ENCODE peak calls at places on chromosomes 1 and 21, in four cellular contexts. F is mesenchymal stem cell, A is mesendoderm, S is IMR-90. B is an unnamed sample.

GRCh38 chr1:37940299-37940947 is 6.4 kb downstream of the INPP5B start:
- DNase-seq in F (no peak), A (no peak), S (no peak), B (no peak)

GRCh38 chr1:175823401-175823800 is 80.0 kb upstream of the TNR start:
- DNase-seq in F (peak; percentile 13), A (no peak), S (no peak), B (no peak)

GRCh38 chr1:37537378-37537777 is 16.7 kb downstream of the SNIP1 start:
- DNase-seq in F (peak; percentile 72), A (no peak), S (peak; percentile 83), B (no peak)

GRCh38 chr1:193971595-193971994 is 785.2 kb upstream of the B3GALT2 start:
- DNase-seq in F (peak; percentile 46), A (no peak), S (peak; percentile 61), B (no peak)

GRCh38 chr1:211637066-211637465 is 38.4 kb downstream of the NEK2 start:
- DNase-seq in F (no peak), A (no peak), S (no peak), B (no peak)

GRCh38 chr1:218374972-218375371 is 29.8 kb downstream of the TGFB2 start:
- DNase-seq in F (peak; percentile 80), A (no peak), S (peak; percentile 56), B (no peak)

GRCh38 chr1:75985827-75986226 is 53.6 kb upstream of the ASB17 start:
- DNase-seq in F (peak; percentile 26), A (no peak), S (peak; percentile 47), B (no peak)

GRCh38 chr21:35974801-35975200 is 85.5 kb downstream of the SETD4 start:
- DNase-seq in F (no peak), A (no peak), S (peak; percentile 28), B (no peak)

GRCh38 chr1:65724151-65724550 is 68.5 kb upstream of the PDE4B start:
- DNase-seq in F (no peak), A (no peak), S (no peak), B (no peak)

GRCh38 chr1:115077286-115077983 is 11.9 kb downstream of the TSPAN2 start:
- DNase-seq in F (no peak), A (no peak), S (no peak), B (no peak)

GRCh38 chr1:15176120-15176519 is 22.6 kb downstream of the TMEM51 start:
- DNase-seq in F (no peak), A (no peak), S (no peak), B (no peak)

GRCh38 chr1:66335859-66336640 is 197.9 kb upstream of the SGIP1 start:
- DNase-seq in F (peak; percentile 92), A (peak; percentile 42), S (peak; percentile 61), B (no peak)

GRCh38 chr1:15158506-15159165 is 5.1 kb downstream of the TMEM51 start:
- DNase-seq in F (peak; percentile 98), A (no peak), S (peak; percentile 98), B (no peak)

GRCh38 chr1:204350265-204350664 is 9.5 kb downstream of the PLEKHA6 start:
- DNase-seq in F (no peak), A (peak; percentile 56), S (no peak), B (no peak)

GRCh38 chr1:168991667-168992475 is 114.6 kb upstream of the ATP1B1 start:
- DNase-seq in F (no peak), A (no peak), S (no peak), B (no peak)

GRCh38 chr1:15243275-15244043 is 3.6 kb upstream of the FHAD1 start:
- DNase-seq in F (no peak), A (no peak), S (peak; percentile 14), B (no peak)

GRCh38 chr1:15958111-15958510 is 17.8 kb downstream of the ZBTB17 start:
- DNase-seq in F (no peak), A (no peak), S (no peak), B (no peak)

GRCh38 chr21:16176570-16176969 is 446.8 kb downstream of the USP25 start:
- DNase-seq in F (no peak), A (no peak), S (no peak), B (no peak)

GRCh38 chr21:29655577-29655976 is 284.2 kb downstream of the GRIK1 start:
- DNase-seq in F (no peak), A (no peak), S (no peak), B (no peak)

GRCh38 chr1:39898146-39898545 is 3.6 kb downstream of the MYCL start:
- DNase-seq in F (no peak), A (peak; percentile 52), S (no peak), B (peak; percentile 47)

GRCh38 chr1:38784452-38785284 is 74.9 kb downstream of the RRAGC start:
- DNase-seq in F (no peak), A (no peak), S (no peak), B (no peak)

GRCh38 chr1:210691039-210691438 is 362.3 kb downstream of the HHAT start:
- DNase-seq in F (no peak), A (no peak), S (no peak), B (no peak)

GRCh38 chr1:77608893-77609292 is 73.6 kb downstream of the ZZZ3 start:
- DNase-seq in F (no peak), A (no peak), S (no peak), B (no peak)

GRCh38 chr1:94351441-94351840 is 66.7 kb upstream of the ABCD3 start:
- DNase-seq in F (no peak), A (no peak), S (no peak), B (no peak)

GRCh38 chr1:202162418-202163280 is 2.2 kb upstream of the PTPN7 start:
- DNase-seq in F (no peak), A (no peak), S (no peak), B (no peak)

GRCh38 chr1:153663211-153663610 is 4.7 kb downstream of the SNAPIN start:
- DNase-seq in F (peak; percentile 56), A (no peak), S (peak; percentile 65), B (no peak)

GRCh38 chr1:41806472-41807155 is 112.1 kb downstream of the HIVEP3 start:
- DNase-seq in F (no peak), A (no peak), S (no peak), B (no peak)

GRCh38 chr1:223460566-223461189 is 67.5 kb downstream of the CCDC185 start:
- DNase-seq in F (no peak), A (no peak), S (no peak), B (no peak)

GRCh38 chr1:203450016-203450415 is 25.6 kb upstream of the PRELP start:
- DNase-seq in F (no peak), A (no peak), S (no peak), B (no peak)

GRCh38 chr1:179807691-179808485 is 64.8 kb downstream of the FAM163A start:
- DNase-seq in F (peak; percentile 87), A (no peak), S (peak; percentile 96), B (no peak)

DNA sequence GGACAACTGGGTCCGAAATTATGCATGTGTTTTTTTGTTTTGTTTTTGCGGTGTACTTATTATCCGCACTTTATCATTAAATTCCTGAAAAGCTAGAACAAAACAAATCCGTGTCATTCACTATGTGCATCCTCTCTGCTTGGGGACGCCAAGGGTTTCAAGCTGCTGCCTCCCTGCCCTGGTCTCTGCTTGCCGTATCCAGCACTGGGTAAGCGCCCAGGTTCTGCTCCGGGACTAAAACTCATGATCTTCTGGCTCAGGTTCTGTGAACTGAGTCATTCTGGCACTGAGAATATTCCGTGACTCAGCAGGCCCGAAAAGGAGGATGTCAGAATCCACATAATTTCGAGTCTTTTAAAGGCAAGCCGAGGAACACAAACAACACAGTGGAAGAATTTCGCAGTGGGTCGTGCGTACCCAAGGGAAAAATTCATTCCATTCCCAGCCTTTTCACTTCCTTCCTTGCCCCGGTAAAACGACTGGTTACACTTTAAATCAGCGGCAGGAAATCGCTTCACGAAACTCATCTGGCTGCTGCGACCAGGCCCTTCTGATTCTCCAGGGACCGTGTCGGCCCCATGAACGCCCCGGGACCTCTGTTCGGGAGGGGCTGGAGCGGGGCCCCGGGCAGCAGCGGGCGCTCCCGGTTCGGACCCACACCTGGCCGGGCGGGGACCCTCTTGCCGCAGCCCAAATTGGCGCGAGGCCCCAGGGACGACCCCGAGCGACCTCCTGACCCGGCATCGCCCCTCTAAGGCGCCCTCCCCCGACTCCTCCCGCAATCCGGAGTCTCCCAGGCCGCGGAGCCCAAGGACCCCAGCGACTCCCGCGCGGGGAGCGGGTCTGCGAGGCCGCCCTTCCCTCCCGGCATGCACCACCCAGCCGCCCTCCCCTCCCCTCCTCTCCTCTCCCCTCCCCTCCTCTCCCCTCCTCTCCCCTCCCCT is 746 bp upstream of the LAMC1 start:
- DNase-seq in F (peak; percentile 98), A (peak; percentile 90), S (peak; percentile 98), B (peak; percentile 77)
- H4K8ac ChIP-seq in F (peak overlapping the region; percentile 91), A (no peak overlapping the region), S (peak overlapping the region; percentile 92), B (no peak overlapping the region)

DNA sequence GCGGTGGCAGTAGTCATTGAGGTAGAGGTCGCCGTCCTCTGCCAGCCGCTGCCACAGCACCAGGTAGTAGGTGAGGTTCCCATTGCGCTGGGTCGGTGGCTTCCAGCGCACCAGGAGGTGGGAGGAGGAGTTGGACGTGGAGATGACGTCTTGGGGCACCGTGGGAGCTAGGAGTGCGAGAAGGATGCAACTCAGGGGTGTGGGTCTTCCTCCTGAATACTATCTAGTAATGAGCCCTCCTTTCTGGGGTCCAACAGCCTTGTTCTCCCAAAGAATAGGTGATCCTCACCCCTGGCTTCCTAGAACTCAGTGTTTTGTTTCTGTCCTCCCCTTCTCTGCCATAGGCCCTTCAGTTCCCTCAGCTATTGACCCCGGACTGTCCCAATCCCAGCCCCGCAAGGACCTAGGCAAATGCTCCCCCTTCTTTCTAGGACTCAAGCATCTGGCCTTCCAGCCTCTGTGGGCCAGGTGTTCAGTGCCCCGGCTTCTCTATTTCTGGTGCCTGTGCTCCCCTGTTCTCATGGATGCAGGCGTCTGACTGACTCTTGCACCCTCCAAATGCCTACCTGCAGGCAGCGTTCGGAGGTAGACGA is 12.9 kb downstream of the INSRR start:
- DNase-seq in F (no peak), A (no peak), S (no peak), B (no peak)
- H3K27me3 ChIP-seq in F (peaks cover 86% of the 10 kb centered on the region), A (peaks cover 45% of the 10 kb centered on the region), S (peaks cover 86% of the 10 kb centered on the region), B (peaks cover 78% of the 10 kb centered on the region)

GRCh38 chr1:25432749-25433388 is 2.2 kb downstream of the MACO1 start:
- DNase-seq in F (no peak), A (no peak), S (no peak), B (no peak)
- H3K4me3 ChIP-seq in F (no peak overlapping the region), A (no peak overlapping the region), S (no peak overlapping the region), B (no peak overlapping the region)

DNA sequence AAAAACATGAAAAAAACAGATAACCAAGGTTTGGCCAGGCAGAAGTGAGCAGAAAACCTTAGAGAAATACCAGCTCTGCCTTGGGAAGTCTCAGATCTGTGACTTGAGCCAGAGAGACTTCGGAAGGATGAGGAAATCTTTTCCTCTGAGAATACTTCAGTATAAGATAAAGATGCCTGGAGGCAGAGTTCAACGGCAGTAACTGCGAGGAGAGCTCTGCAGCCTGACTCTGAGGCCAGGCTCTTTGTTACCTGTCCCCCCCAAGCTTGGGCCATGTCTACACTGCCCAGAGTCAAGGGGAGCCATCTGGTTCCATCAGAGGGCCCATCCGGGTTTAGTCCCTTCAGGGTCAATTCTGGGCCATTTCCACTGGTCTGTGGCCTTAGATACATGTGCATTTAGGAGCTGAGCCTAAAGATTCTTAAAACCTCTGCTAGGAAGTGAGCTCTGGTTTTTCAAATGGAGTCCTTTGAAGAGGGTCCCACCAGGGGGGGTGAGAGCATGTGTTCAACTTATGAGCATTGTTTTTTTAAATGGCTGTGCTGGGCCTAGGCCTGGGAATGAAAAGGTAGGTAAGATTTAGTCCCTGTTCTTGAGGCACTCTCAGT is 8.7 kb downstream of the KIRREL1 start:
- DNase-seq in F (peak; percentile 72), A (peak; percentile 78), S (peak; percentile 51), B (no peak)
- H4K8ac ChIP-seq in F (peak overlapping the region; percentile 73), A (no peak overlapping the region), S (peak overlapping the region; percentile 95), B (no peak overlapping the region)

GRCh38 chr1:228035844-228036243 is 29.0 kb downstream of the WNT3A start:
- DNase-seq in F (no peak), A (no peak), S (no peak), B (no peak)
- H3K27me3 ChIP-seq in F (peaks cover 34% of the 10 kb centered on the region), A (peaks cover 2% of the 10 kb centered on the region), S (peaks cover 39% of the 10 kb centered on the region), B (peaks cover 22% of the 10 kb centered on the region)